ENCODE peak calls at places on chromosomes 12 and 14, in nine cellular contexts. S is activated CD4-positive, alpha-beta memory T cell treated with anti-CD3 and anti-CD28 coated beads, Interleukin-2, amount 10 ng/mL, durations not matched to agents 7 days and 5 days; H is ELR; Q is iPS-NIHi11; L is GM12865; X is activated naive CD4-positive, alpha-beta T cell treated with anti-CD3 and anti-CD28 coated beads, Interleukin-2, amount 10 ng/mL, durations not matched to agents 7 days and 5 days; D is fibroblast of the conjunctiva; R is T-helper 1 cell; C is putamen. P is an unnamed sample.

GRCh38 chr14:90514015-90514398 is 117.2 kb downstream of the CALM1 start:
- DNase-seq in S (no peak), X (no peak), Q (no peak), D (no peak), C (no peak), H (no peak), R (no peak), L (no peak), P (no peak)

GRCh38 chr12:82440885-82441284 is 82.6 kb downstream of the METTL25 start:
- DNase-seq in S (no peak), R (no peak), L (no peak), X (no peak), D (no peak), H (no peak), Q (no peak), C (no peak), P (no peak)

GRCh38 chr12:15152456-15152855 is 68.8 kb downstream of the RERG start:
- DNase-seq in S (no peak), D (peak), Q (no peak), R (no peak), X (no peak), L (no peak), H (no peak), C (no peak), P (no peak)

GRCh38 chr14:89728964-89729363 is 225.6 kb downstream of the EFCAB11 start:
- DNase-seq in Q (no peak), X (no peak), L (no peak), D (no peak), R (no peak), C (no peak), H (no peak), S (no peak), P (no peak)

GRCh38 chr14:75578099-75578785 is at the start of gene FLVCR2:
- DNase-seq in S (peak), X (peak), R (peak), Q (peak), H (peak), D (peak), L (peak), C (peak), P (peak)

GRCh38 chr14:72558721-72559120 is 335.2 kb downstream of the DPF3 start:
- DNase-seq in C (peak), R (no peak), X (no peak), S (no peak), H (peak), D (peak), Q (no peak), L (no peak), P (no peak)

GRCh38 chr14:67574156-67574555 is 25.9 kb downstream of the PIGH start:
- DNase-seq in C (no peak), L (no peak), D (no peak), H (no peak), R (no peak), X (no peak), Q (no peak), S (no peak), P (no peak)

GRCh38 chr12:59839514-59839913 is 243.7 kb downstream of the SLC16A7 start:
- DNase-seq in L (no peak), X (no peak), S (no peak), C (no peak), R (no peak), D (no peak), H (peak), Q (no peak), P (no peak)

GRCh38 chr14:61186341-61186740 is 94.8 kb downstream of the TMEM30B start:
- DNase-seq in S (no peak), X (no peak), Q (no peak), L (no peak), D (no peak), C (no peak), H (no peak), R (no peak), P (no peak)

GRCh38 chr14:99281396-99281795 is 9.4 kb upstream of the BCL11B start:
- DNase-seq in X (no peak), D (no peak), C (no peak), R (no peak), L (no peak), H (no peak), S (no peak), Q (no peak), P (peak)

GRCh38 chr14:101072945-101073597 is 169.5 kb upstream of the RTL1 start:
- DNase-seq in L (peak), C (no peak), R (no peak), Q (peak), X (peak), D (peak), H (peak), S (peak), P (peak)

GRCh38 chr12:63068857-63069442 is 82.1 kb downstream of the AVPR1A start:
- DNase-seq in D (peak), R (no peak), X (no peak), S (no peak), H (peak), Q (peak), C (peak), L (peak), P (peak)

GRCh38 chr14:76201162-76201561 is 49.4 kb downstream of the GPATCH2L start:
- DNase-seq in D (peak), L (no peak), R (no peak), X (no peak), Q (no peak), C (no peak), S (no peak), H (peak), P (no peak)

GRCh38 chr12:121764808-121765207 is 28.7 kb downstream of the RHOF start:
- DNase-seq in H (no peak), X (no peak), D (no peak), C (no peak), S (no peak), Q (no peak), L (no peak), R (no peak), P (no peak)